ENCODE peak calls at places on chromosomes 7 and 10, in six cellular contexts. H, E, L, T, D and W are unnamed samples.

GRCh38 chr7:1249731-1250130 is 17.1 kb downstream of the UNCX start:
- DNase-seq in H (no peak), E (no peak), L (no peak), T (no peak), D (no peak), W (no peak)

GRCh38 chr10:51910189-51910588 is 210.8 kb upstream of the CSTF2T start:
- DNase-seq in H (no peak), E (no peak), L (no peak), T (no peak), D (no peak), W (no peak)

GRCh38 chr7:29369909-29370488 is 175.4 kb downstream of the CHN2 start:
- DNase-seq in H (no peak), E (no peak), L (no peak), T (no peak), D (no peak), W (no peak)

GRCh38 chr7:43037531-43037930 is 74.9 kb upstream of the HECW1 start:
- DNase-seq in H (no peak), E (no peak), L (no peak), T (no peak), D (no peak), W (no peak)

GRCh38 chr7:142311876-142312275 is 54.0 kb upstream of the PRSS58 start:
- DNase-seq in H (no peak), E (peak; percentile 4), L (no peak), T (no peak), D (no peak), W (no peak)

GRCh38 chr7:101501351-101501750 is 127.7 kb downstream of the MYL10 start:
- DNase-seq in H (no peak), E (no peak), L (no peak), T (no peak), D (no peak), W (no peak)

GRCh38 chr7:117600912-117601311 is 121.1 kb downstream of the CFTR start:
- DNase-seq in H (no peak), E (peak; percentile 15), L (no peak), T (no peak), D (no peak), W (no peak)

GRCh38 chr10:63760708-63761047 is 239.5 kb downstream of the REEP3 start:
- DNase-seq in H (no peak), E (no peak), L (no peak), T (no peak), D (no peak), W (no peak)

GRCh38 chr7:124033093-124033806 is 383 bp upstream of the TMEM229A start:
- DNase-seq in H (no peak), E (peak; percentile 8), L (no peak), T (no peak), D (no peak), W (no peak)

GRCh38 chr10:117541909-117542705 is 439 bp upstream of the EMX2 start:
- DNase-seq in H (no peak), E (peak; percentile 81), L (no peak), T (peak; percentile 46), D (peak; percentile 38), W (no peak)

GRCh38 chr10:30080161-30080560 is 20.8 kb upstream of the JCAD start:
- DNase-seq in H (no peak), E (no peak), L (no peak), T (no peak), D (peak; percentile 41), W (no peak)

GRCh38 chr10:77231884-77232283 is 405.7 kb downstream of the KCNMA1 start:
- DNase-seq in H (no peak), E (no peak), L (no peak), T (no peak), D (no peak), W (no peak)

GRCh38 chr10:52771534-52772455 is 789 bp downstream of the MBL2 start:
- DNase-seq in H (peak; percentile 3), E (no peak), L (no peak), T (no peak), D (no peak), W (no peak)

GRCh38 chr7:74199551-74200355 is 10.1 kb upstream of the LAT2 start:
- DNase-seq in H (peak; percentile 55), E (no peak), L (no peak), T (peak; percentile 65), D (peak; percentile 34), W (no peak)

GRCh38 chr10:28558923-28559508 is 26.1 kb downstream of the WAC start:
- DNase-seq in H (no peak), E (no peak), L (no peak), T (no peak), D (no peak), W (no peak)

GRCh38 chr7:24722386-24723177 is 34.7 kb downstream of the GSDME start:
- DNase-seq in H (peak; percentile 37), E (peak; percentile 73), L (no peak), T (peak; percentile 28), D (peak; percentile 61), W (no peak)

GRCh38 chr10:21334891-21335696 is 190.4 kb downstream of the SKIDA1 start:
- DNase-seq in H (peak; percentile 94), E (peak; percentile 90), L (no peak), T (peak; percentile 90), D (peak; percentile 89), W (no peak)

GRCh38 chr7:18638594-18639452 is 143.3 kb downstream of the HDAC9 start:
- DNase-seq in H (peak; percentile 54), E (peak; percentile 88), L (no peak), T (no peak), D (peak; percentile 62), W (no peak)

GRCh38 chr10:116255931-116256748 is 16.9 kb downstream of the GFRA1 start:
- DNase-seq in H (no peak), E (no peak), L (no peak), T (no peak), D (no peak), W (no peak)

GRCh38 chr10:80870282-80870681 is 332.6 kb downstream of the SH2D4B start:
- DNase-seq in H (no peak), E (no peak), L (no peak), T (no peak), D (no peak), W (no peak)

GRCh38 chr10:77248104-77248503 is 389.5 kb downstream of the KCNMA1 start:
- DNase-seq in H (no peak), E (no peak), L (no peak), T (no peak), D (no peak), W (no peak)

GRCh38 chr10:29681700-29682444 is 47.1 kb upstream of the SVIL start:
- DNase-seq in H (no peak), E (no peak), L (peak; percentile 88), T (no peak), D (no peak), W (peak; percentile 43)

GRCh38 chr7:41940760-41941343 is 238.0 kb upstream of the INHBA start:
- DNase-seq in H (peak; percentile 81), E (peak; percentile 86), L (peak; percentile 50), T (peak; percentile 88), D (peak; percentile 82), W (peak; percentile 63)

GRCh38 chr7:97016392-97017196 is 8.0 kb downstream of the DLX5 start:
- DNase-seq in H (peak; percentile 55), E (no peak), L (no peak), T (no peak), D (no peak), W (no peak)